ENCODE peak calls at places on chromosomes 11 and 22, in four cellular contexts. M, N, Q and S are unnamed samples.

GRCh38 chr22:31631381-31631780 is 30.6 kb downstream of the PISD start:
- DNase-seq in N (no peak), Q (no peak), M (no peak), S (peak)

GRCh38 chr22:22976033-22976922 is 88.7 kb downstream of the IGLL5 start:
- DNase-seq in Q (no peak), M (no peak), N (no peak), S (no peak)

GRCh38 chr11:28083118-28083517 is 24.8 kb downstream of the KIF18A start:
- DNase-seq in Q (no peak), N (no peak), M (no peak), S (no peak)

GRCh38 chr11:112082729-112083128 is 3.8 kb downstream of the TIMM8B start:
- DNase-seq in M (no peak), Q (no peak), N (no peak), S (no peak)

GRCh38 chr22:37062657-37063381 is 11.3 kb downstream of the KCTD17 start:
- DNase-seq in M (no peak), N (no peak), Q (no peak), S (no peak)

GRCh38 chr11:113296447-113297205 is 17.8 kb upstream of the TTC12 start:
- DNase-seq in M (no peak), Q (no peak), N (no peak), S (no peak)

GRCh38 chr11:14637868-14638409 is 5.7 kb upstream of the PDE3B start:
- DNase-seq in Q (no peak), M (no peak), N (no peak), S (no peak)

GRCh38 chr22:27876684-27877083 is 42.4 kb downstream of the PITPNB start:
- DNase-seq in M (peak), Q (no peak), N (no peak), S (no peak)

GRCh38 chr11:11250470-11250869 is 102.6 kb downstream of the CSNK2A3 start:
- DNase-seq in N (no peak), Q (no peak), M (no peak), S (no peak)

GRCh38 chr11:76962583-76963416 is 71.4 kb upstream of the B3GNT6 start:
- DNase-seq in M (no peak), Q (no peak), N (no peak), S (no peak)

GRCh38 chr22:27461470-27461869 is 340.1 kb downstream of the MN1 start:
- DNase-seq in M (no peak), N (no peak), Q (peak), S (peak)

GRCh38 chr11:3795131-3796092 is 1.9 kb downstream of the NUP98 start:
- DNase-seq in N (no peak), M (no peak), Q (no peak), S (no peak)

GRCh38 chr11:14266622-14267021 is 92.4 kb downstream of the RRAS2 start:
- DNase-seq in N (no peak), Q (no peak), M (no peak), S (no peak)

GRCh38 chr11:2511421-2512369 is 66.9 kb downstream of the KCNQ1 start:
- DNase-seq in M (no peak), Q (no peak), N (peak), S (no peak)

GRCh38 chr11:118247041-118247440 is 5.1 kb downstream of the MPZL3 start:
- DNase-seq in Q (no peak), M (no peak), N (no peak), S (no peak)

GRCh38 chr11:59186130-59186594 is 14.2 kb downstream of the DTX4 start:
- DNase-seq in Q (peak), M (peak), N (peak), S (no peak)

GRCh38 chr11:75291741-75292140 is 51.2 kb downstream of the TPBGL start:
- DNase-seq in M (no peak), Q (no peak), N (no peak), S (no peak)

GRCh38 chr22:24422078-24422665 is 5.2 kb upstream of the ADORA2A start:
- DNase-seq in Q (no peak), N (no peak), M (no peak), S (no peak)

GRCh38 chr11:129885381-129885780 is 10.0 kb downstream of the NFRKB start:
- DNase-seq in N (no peak), M (no peak), Q (no peak), S (no peak)

GRCh38 chr11:101738494-101738893 is 154.7 kb upstream of the TRPC6 start:
- DNase-seq in Q (no peak), M (no peak), N (no peak), S (no peak)

GRCh38 chr11:120219157-120219934 is 8.5 kb downstream of the OAF start:
- DNase-seq in Q (no peak), N (no peak), M (no peak), S (no peak)

GRCh38 chr22:32765117-32765618 is 36.3 kb upstream of the TIMP3 start:
- DNase-seq in M (no peak), Q (no peak), N (no peak), S (no peak)

GRCh38 chr11:58647141-58647699 is 24.8 kb downstream of the CNTF start:
- DNase-seq in M (no peak), N (no peak), Q (no peak), S (no peak)

GRCh38 chr11:126628790-126629621 is 273.5 kb downstream of the ST3GAL4 start:
- DNase-seq in M (no peak), Q (no peak), N (no peak), S (no peak)

GRCh38 chr22:35450824-35451541 is 51.0 kb downstream of the MCM5 start:
- DNase-seq in Q (no peak), M (no peak), N (no peak), S (no peak)

GRCh38 chr22:35231585-35232084 is 25.7 kb upstream of the HMGXB4 start:
- DNase-seq in M (peak), Q (peak), N (peak), S (peak)

GRCh38 chr11:26700536-26701235 is 21.2 kb downstream of the SLC5A12 start:
- DNase-seq in N (no peak), Q (no peak), M (no peak), S (no peak)

GRCh38 chr11:118635237-118635591 is 27.8 kb downstream of the PHLDB1 start:
- DNase-seq in M (no peak), N (no peak), Q (no peak), S (no peak)

GRCh38 chr11:126732981-126733380 is 267.6 kb downstream of the KIRREL3 start:
- DNase-seq in Q (no peak), N (no peak), M (no peak), S (no peak)

GRCh38 chr11:14773755-14774154 is 118.3 kb downstream of the CYP2R1 start:
- DNase-seq in M (no peak), N (no peak), Q (no peak), S (no peak)

GRCh38 chr11:78564037-78564888 is 10.4 kb downstream of the NARS2 start:
- DNase-seq in N (peak), Q (no peak), M (peak), S (no peak)

GRCh38 chr11:119205080-119205479 is 1.1 kb upstream of the CBL start:
- DNase-seq in N (peak), Q (no peak), M (no peak), S (no peak)

GRCh38 chr11:32466279-32466915 is 31.1 kb upstream of the WT1 start:
- DNase-seq in N (no peak), Q (no peak), M (no peak), S (no peak)

GRCh38 chr11:60563553-60564235 is 48.5 kb downstream of the MS4A13 start:
- DNase-seq in M (no peak), Q (no peak), N (no peak), S (no peak)

GRCh38 chr11:77602385-77603105 is 12.8 kb downstream of the AQP11 start:
- DNase-seq in Q (peak), N (no peak), M (no peak), S (peak)

GRCh38 chr11:74139151-74139918 is 31.5 kb downstream of the C2CD3 start:
- DNase-seq in N (no peak), Q (no peak), M (no peak), S (no peak)

GRCh38 chr22:43951391-43951790 is 3.9 kb upstream of the SAMM50 start:
- DNase-seq in N (no peak), Q (no peak), M (no peak), S (no peak)